ENCODE peak calls at places on chromosome 5, in nine cellular contexts. One of them, this sample, is unnamed.

GRCh38 chr5:137492321-137492720 is 6.8 kb downstream of the SPOCK1 start:
- DNase-seq in epithelial cell of esophagus: no peak
- DNase-seq in upper lobe of left lung: no peak
- DNase-seq in epithelial cell of proximal tubule: no peak
- DNase-seq in ascending aorta: no peak
- DNase-seq in NB4: no peak
- DNase-seq in CD8-positive, alpha-beta T cell: no peak
- DNase-seq in tibial artery: no peak
- DNase-seq in BJ: peak
- DNase-seq in this sample: no peak

GRCh38 chr5:90201923-90202322 is 207.6 kb downstream of the CETN3 start:
- DNase-seq in ascending aorta: no peak
- DNase-seq in CD8-positive, alpha-beta T cell: no peak
- DNase-seq in epithelial cell of proximal tubule: no peak
- DNase-seq in NB4: no peak
- DNase-seq in upper lobe of left lung: no peak
- DNase-seq in epithelial cell of esophagus: peak
- DNase-seq in tibial artery: no peak
- DNase-seq in BJ: no peak
- DNase-seq in this sample: no peak

GRCh38 chr5:180718810-180719453 is 20.9 kb downstream of the OR2Y1 start:
- DNase-seq in tibial artery: no peak
- DNase-seq in epithelial cell of esophagus: peak
- DNase-seq in upper lobe of left lung: no peak
- DNase-seq in ascending aorta: no peak
- DNase-seq in BJ: peak
- DNase-seq in NB4: peak
- DNase-seq in CD8-positive, alpha-beta T cell: peak
- DNase-seq in epithelial cell of proximal tubule: no peak
- DNase-seq in this sample: no peak

GRCh38 chr5:111486926-111487325 is 25.4 kb downstream of the STARD4 start:
- DNase-seq in epithelial cell of esophagus: no peak
- DNase-seq in NB4: no peak
- DNase-seq in BJ: no peak
- DNase-seq in tibial artery: no peak
- DNase-seq in CD8-positive, alpha-beta T cell: no peak
- DNase-seq in upper lobe of left lung: no peak
- DNase-seq in ascending aorta: no peak
- DNase-seq in epithelial cell of proximal tubule: no peak
- DNase-seq in this sample: no peak

GRCh38 chr5:171543486-171543885 is 124.0 kb downstream of the FGF18 start:
- DNase-seq in upper lobe of left lung: no peak
- DNase-seq in BJ: no peak
- DNase-seq in CD8-positive, alpha-beta T cell: no peak
- DNase-seq in epithelial cell of esophagus: peak
- DNase-seq in tibial artery: no peak
- DNase-seq in ascending aorta: no peak
- DNase-seq in epithelial cell of proximal tubule: no peak
- DNase-seq in NB4: no peak
- DNase-seq in this sample: no peak

GRCh38 chr5:150497274-150497988 is 10.5 kb upstream of the NDST1 start:
- DNase-seq in epithelial cell of proximal tubule: peak
- DNase-seq in tibial artery: peak
- DNase-seq in NB4: no peak
- DNase-seq in upper lobe of left lung: peak
- DNase-seq in ascending aorta: peak
- DNase-seq in CD8-positive, alpha-beta T cell: no peak
- DNase-seq in epithelial cell of esophagus: peak
- DNase-seq in BJ: peak
- DNase-seq in this sample: no peak

GRCh38 chr5:1643651-1644392 is 120.1 kb upstream of the LPCAT1 start:
- DNase-seq in BJ: no peak
- DNase-seq in tibial artery: no peak
- DNase-seq in epithelial cell of esophagus: peak
- DNase-seq in epithelial cell of proximal tubule: no peak
- DNase-seq in upper lobe of left lung: no peak
- DNase-seq in CD8-positive, alpha-beta T cell: no peak
- DNase-seq in NB4: no peak
- DNase-seq in ascending aorta: no peak
- DNase-seq in this sample: no peak

GRCh38 chr5:96049398-96050272 is 88.0 kb upstream of the ELL2 start:
- DNase-seq in BJ: peak
- DNase-seq in upper lobe of left lung: peak
- DNase-seq in ascending aorta: no peak
- DNase-seq in NB4: no peak
- DNase-seq in CD8-positive, alpha-beta T cell: no peak
- DNase-seq in epithelial cell of proximal tubule: peak
- DNase-seq in tibial artery: no peak
- DNase-seq in epithelial cell of esophagus: peak
- DNase-seq in this sample: no peak

GRCh38 chr5:37776826-37777225 is 63.0 kb downstream of the GDNF start:
- DNase-seq in NB4: no peak
- DNase-seq in tibial artery: no peak
- DNase-seq in epithelial cell of proximal tubule: no peak
- DNase-seq in CD8-positive, alpha-beta T cell: no peak
- DNase-seq in BJ: peak
- DNase-seq in ascending aorta: no peak
- DNase-seq in epithelial cell of esophagus: no peak
- DNase-seq in upper lobe of left lung: no peak
- DNase-seq in this sample: no peak

GRCh38 chr5:469752-470483 is 26.9 kb downstream of the EXOC3 start:
- DNase-seq in NB4: no peak
- DNase-seq in CD8-positive, alpha-beta T cell: no peak
- DNase-seq in epithelial cell of proximal tubule: no peak
- DNase-seq in tibial artery: no peak
- DNase-seq in upper lobe of left lung: no peak
- DNase-seq in BJ: no peak
- DNase-seq in ascending aorta: no peak
- DNase-seq in epithelial cell of esophagus: no peak
- DNase-seq in this sample: no peak

GRCh38 chr5:66960373-66961137 is 236.0 kb downstream of the CD180 start:
- DNase-seq in CD8-positive, alpha-beta T cell: no peak
- DNase-seq in ascending aorta: no peak
- DNase-seq in epithelial cell of esophagus: no peak
- DNase-seq in NB4: no peak
- DNase-seq in upper lobe of left lung: no peak
- DNase-seq in tibial artery: no peak
- DNase-seq in BJ: no peak
- DNase-seq in epithelial cell of proximal tubule: no peak
- DNase-seq in this sample: no peak

GRCh38 chr5:168528521-168529360 is at the start of gene FBLL1:
- DNase-seq in BJ: no peak
- DNase-seq in upper lobe of left lung: no peak
- DNase-seq in ascending aorta: no peak
- DNase-seq in tibial artery: no peak
- DNase-seq in NB4: peak
- DNase-seq in CD8-positive, alpha-beta T cell: no peak
- DNase-seq in epithelial cell of esophagus: peak
- DNase-seq in epithelial cell of proximal tubule: no peak
- DNase-seq in this sample: peak

GRCh38 chr5:72138943-72139467 is 31.7 kb downstream of the MAP1B start:
- DNase-seq in ascending aorta: no peak
- DNase-seq in epithelial cell of proximal tubule: no peak
- DNase-seq in tibial artery: no peak
- DNase-seq in epithelial cell of esophagus: peak
- DNase-seq in BJ: peak
- DNase-seq in upper lobe of left lung: no peak
- DNase-seq in NB4: peak
- DNase-seq in CD8-positive, alpha-beta T cell: no peak
- DNase-seq in this sample: no peak

GRCh38 chr5:219492-219891 is 1.4 kb downstream of the SDHA start:
- DNase-seq in ascending aorta: no peak
- DNase-seq in tibial artery: no peak
- DNase-seq in epithelial cell of proximal tubule: no peak
- DNase-seq in upper lobe of left lung: no peak
- DNase-seq in epithelial cell of esophagus: peak
- DNase-seq in NB4: peak
- DNase-seq in BJ: no peak
- DNase-seq in CD8-positive, alpha-beta T cell: peak
- DNase-seq in this sample: no peak

GRCh38 chr5:14659821-14660607 is 4.5 kb upstream of the OTULIN start:
- DNase-seq in ascending aorta: no peak
- DNase-seq in tibial artery: no peak
- DNase-seq in epithelial cell of proximal tubule: no peak
- DNase-seq in epithelial cell of esophagus: peak
- DNase-seq in BJ: peak
- DNase-seq in NB4: no peak
- DNase-seq in CD8-positive, alpha-beta T cell: no peak
- DNase-seq in upper lobe of left lung: no peak
- DNase-seq in this sample: no peak

GRCh38 chr5:125874717-125875116 is 548.5 kb upstream of the GRAMD2B start:
- DNase-seq in NB4: no peak
- DNase-seq in BJ: no peak
- DNase-seq in epithelial cell of esophagus: peak
- DNase-seq in tibial artery: no peak
- DNase-seq in epithelial cell of proximal tubule: no peak
- DNase-seq in ascending aorta: no peak
- DNase-seq in upper lobe of left lung: no peak
- DNase-seq in CD8-positive, alpha-beta T cell: no peak
- DNase-seq in this sample: no peak
- TF ChIP-seq CTCF in NB4: no peak
- TF ChIP-seq CTCF in BJ: no peak
- TF ChIP-seq CTCF in epithelial cell of esophagus: peak
- TF ChIP-seq CTCF in tibial artery: no peak
- TF ChIP-seq CTCF in epithelial cell of proximal tubule: peak
- TF ChIP-seq CTCF in ascending aorta: no peak
- TF ChIP-seq CTCF in upper lobe of left lung: no peak
- TF ChIP-seq CTCF in CD8-positive, alpha-beta T cell: no peak
- TF ChIP-seq CTCF in this sample: no peak

GRCh38 chr5:106876298-106876622 is 794.5 kb downstream of the EFNA5 start:
- DNase-seq in upper lobe of left lung: no peak
- DNase-seq in epithelial cell of esophagus: no peak
- DNase-seq in ascending aorta: no peak
- DNase-seq in CD8-positive, alpha-beta T cell: no peak
- DNase-seq in tibial artery: no peak
- DNase-seq in NB4: no peak
- DNase-seq in BJ: no peak
- DNase-seq in epithelial cell of proximal tubule: no peak
- DNase-seq in this sample: no peak

GRCh38 chr5:106874974-106875373 is 795.8 kb downstream of the EFNA5 start:
- DNase-seq in ascending aorta: no peak
- DNase-seq in tibial artery: no peak
- DNase-seq in CD8-positive, alpha-beta T cell: no peak
- DNase-seq in epithelial cell of proximal tubule: no peak
- DNase-seq in upper lobe of left lung: no peak
- DNase-seq in epithelial cell of esophagus: no peak
- DNase-seq in NB4: no peak
- DNase-seq in BJ: no peak
- DNase-seq in this sample: no peak

GRCh38 chr5:106874531-106874930 is 796.2 kb downstream of the EFNA5 start:
- DNase-seq in NB4: no peak
- DNase-seq in epithelial cell of esophagus: no peak
- DNase-seq in ascending aorta: no peak
- DNase-seq in CD8-positive, alpha-beta T cell: no peak
- DNase-seq in epithelial cell of proximal tubule: no peak
- DNase-seq in tibial artery: no peak
- DNase-seq in BJ: no peak
- DNase-seq in upper lobe of left lung: no peak
- DNase-seq in this sample: no peak

GRCh38 chr5:106876665-106877194 is 794.0 kb downstream of the EFNA5 start:
- DNase-seq in upper lobe of left lung: no peak
- DNase-seq in epithelial cell of esophagus: peak
- DNase-seq in CD8-positive, alpha-beta T cell: no peak
- DNase-seq in BJ: no peak
- DNase-seq in NB4: peak
- DNase-seq in tibial artery: no peak
- DNase-seq in epithelial cell of proximal tubule: no peak
- DNase-seq in ascending aorta: no peak
- DNase-seq in this sample: no peak

DNA sequence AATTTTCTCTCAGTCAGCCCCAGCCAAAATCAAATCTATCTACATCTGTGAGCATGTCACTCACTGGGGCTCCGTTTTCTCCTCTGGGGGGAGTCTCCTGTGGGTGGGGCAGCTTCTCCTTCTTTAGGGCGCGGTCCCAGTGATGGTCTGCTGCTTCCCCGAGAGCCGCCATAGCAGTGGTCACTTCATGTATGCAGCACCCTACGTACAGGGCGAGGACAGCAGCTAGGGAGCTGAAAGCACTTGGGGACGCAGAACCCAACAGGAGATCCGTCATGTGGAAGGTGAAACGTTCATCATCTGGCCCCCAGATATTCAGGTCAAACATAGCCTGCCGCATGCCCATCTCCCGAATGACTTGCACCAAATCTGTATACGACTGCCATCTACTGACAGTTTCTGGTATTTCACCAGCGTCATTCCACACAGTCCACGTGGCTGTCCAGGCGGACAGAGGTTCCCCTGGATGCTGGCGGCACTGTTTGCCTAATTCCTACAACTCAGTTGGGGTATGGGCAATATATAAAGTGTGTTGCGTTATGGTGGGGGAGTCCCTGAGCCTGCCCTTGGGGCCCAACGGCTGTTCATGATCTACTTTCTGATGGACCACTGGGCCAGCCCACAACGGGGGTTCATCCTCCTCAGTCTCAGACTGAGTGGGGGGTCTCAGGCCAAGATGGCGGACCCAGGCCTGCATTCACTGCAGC is 795.0 kb downstream of the EFNA5 start:
- DNase-seq in BJ: no peak
- DNase-seq in tibial artery: no peak
- DNase-seq in NB4: peak
- DNase-seq in epithelial cell of proximal tubule: no peak
- DNase-seq in CD8-positive, alpha-beta T cell: no peak
- DNase-seq in epithelial cell of esophagus: peak
- DNase-seq in ascending aorta: no peak
- DNase-seq in upper lobe of left lung: no peak
- DNase-seq in this sample: no peak
- TF ChIP-seq CTCF in BJ: peak
- TF ChIP-seq CTCF in tibial artery: peak
- TF ChIP-seq CTCF in NB4: peak
- TF ChIP-seq CTCF in epithelial cell of proximal tubule: peak
- TF ChIP-seq CTCF in CD8-positive, alpha-beta T cell: no peak
- TF ChIP-seq CTCF in epithelial cell of esophagus: peak
- TF ChIP-seq CTCF in ascending aorta: peak
- TF ChIP-seq CTCF in upper lobe of left lung: peak
- TF ChIP-seq CTCF in this sample: no peak

GRCh38 chr5:11719888-11720481 is 184.3 kb downstream of the CTNND2 start:
- DNase-seq in epithelial cell of proximal tubule: no peak
- DNase-seq in NB4: peak
- DNase-seq in CD8-positive, alpha-beta T cell: no peak
- DNase-seq in BJ: no peak
- DNase-seq in upper lobe of left lung: peak
- DNase-seq in epithelial cell of esophagus: peak
- DNase-seq in ascending aorta: no peak
- DNase-seq in tibial artery: peak
- DNase-seq in this sample: no peak
- TF ChIP-seq CTCF in epithelial cell of proximal tubule: peak
- TF ChIP-seq CTCF in NB4: peak
- TF ChIP-seq CTCF in CD8-positive, alpha-beta T cell: no peak
- TF ChIP-seq CTCF in BJ: no peak
- TF ChIP-seq CTCF in upper lobe of left lung: peak
- TF ChIP-seq CTCF in epithelial cell of esophagus: peak
- TF ChIP-seq CTCF in ascending aorta: no peak
- TF ChIP-seq CTCF in tibial artery: no peak
- TF ChIP-seq CTCF in this sample: no peak

GRCh38 chr5:127084656-127085055 is 11.4 kb upstream of the C5orf63 start:
- DNase-seq in epithelial cell of esophagus: no peak
- DNase-seq in upper lobe of left lung: no peak
- DNase-seq in NB4: peak
- DNase-seq in epithelial cell of proximal tubule: no peak
- DNase-seq in ascending aorta: no peak
- DNase-seq in tibial artery: no peak
- DNase-seq in CD8-positive, alpha-beta T cell: no peak
- DNase-seq in BJ: no peak
- DNase-seq in this sample: no peak
- TF ChIP-seq CTCF in epithelial cell of esophagus: no peak
- TF ChIP-seq CTCF in upper lobe of left lung: no peak
- TF ChIP-seq CTCF in NB4: no peak
- TF ChIP-seq CTCF in epithelial cell of proximal tubule: no peak
- TF ChIP-seq CTCF in ascending aorta: no peak
- TF ChIP-seq CTCF in tibial artery: no peak
- TF ChIP-seq CTCF in CD8-positive, alpha-beta T cell: no peak
- TF ChIP-seq CTCF in BJ: no peak
- TF ChIP-seq CTCF in this sample: no peak

This sample was measured in mesothelial cell of epicardium.